ENCODE peak calls at places on chromosomes 12 and 14, in seven cellular contexts. B is hepatic stellate cell; H is Calu3; N is amygdala; S is stimulated activated CD8-positive, alpha-beta memory T cell treated with anti-CD3 and anti-CD28 coated beads, Interleukin-12 subunit alpha, Interleukin-12 subunit beta, amount 100 ng/mL, for 4 hours; K is ureter; F is stimulated activated CD4-positive, alpha-beta T cell treated with anti-CD3 and anti-CD28 coated beads, Interleukin-2, amount 100 ng/mL, for 24 hours. C is an unnamed sample.
A peak's percentile ranks its signal among the peaks of the same experiment; 100 is the strongest.

GRCh38 chr14:93023039-93023438 is 92.7 kb downstream of the ITPK1 start:
- DNase-seq in B (no peak), H (no peak), N (no peak), S (no peak), K (no peak), F (peak; percentile 10), C (peak; percentile 71)

GRCh38 chr14:45633220-45633984 is 380.4 kb upstream of the MIS18BP1 start:
- DNase-seq in B (no peak), H (no peak), N (no peak), S (no peak), K (no peak), F (no peak), C (no peak)

GRCh38 chr12:47808049-47808448 is 11.7 kb downstream of the HDAC7 start:
- DNase-seq in B (peak; percentile 44), H (no peak), N (no peak), S (peak; percentile 68), K (no peak), F (peak; percentile 85), C (no peak)

GRCh38 chr12:45655186-45655585 is 74.3 kb upstream of the ARID2 start:
- DNase-seq in B (no peak), H (no peak), N (no peak), S (peak; percentile 15), K (no peak), F (peak; percentile 22), C (no peak)

GRCh38 chr14:75334191-75335051 is 55.8 kb downstream of the FOS start:
- DNase-seq in B (no peak), H (no peak), N (peak; percentile 39), S (peak; percentile 14), K (no peak), F (peak; percentile 47), C (no peak)

GRCh38 chr14:54219281-54220121 is 177.3 kb upstream of the CDKN3 start:
- DNase-seq in B (no peak), H (no peak), N (no peak), S (no peak), K (no peak), F (no peak), C (peak; percentile 63)

GRCh38 chr12:54711664-54712063 is 63.5 kb upstream of the DCD start:
- DNase-seq in B (no peak), H (no peak), N (no peak), S (no peak), K (no peak), F (no peak), C (no peak)

GRCh38 chr12:462936-463705 is 3.4 kb downstream of the B4GALNT3 start:
- DNase-seq in B (no peak), H (peak; percentile 67), N (no peak), S (no peak), K (no peak), F (no peak), C (no peak)

GRCh38 chr14:99619873-99620834 is 16.1 kb upstream of the CCDC85C start:
- DNase-seq in B (peak; percentile 61), H (no peak), N (no peak), S (no peak), K (peak; percentile 43), F (no peak), C (peak; percentile 26)

GRCh38 chr14:92914087-92914656 is 8.8 kb upstream of the CHGA start:
- DNase-seq in B (no peak), H (peak; percentile 37), N (peak; percentile 4), S (no peak), K (no peak), F (peak; percentile 53), C (peak; percentile 70)

GRCh38 chr12:19771858-19772257 is 332.6 kb downstream of the AEBP2 start:
- DNase-seq in B (peak; percentile 79), H (no peak), N (no peak), S (no peak), K (no peak), F (no peak), C (no peak)

GRCh38 chr12:14948672-14949071 is 10.3 kb upstream of the ERP27 start:
- DNase-seq in B (peak; percentile 46), H (peak; percentile 41), N (no peak), S (no peak), K (no peak), F (peak; percentile 43), C (no peak)

GRCh38 chr12:6273931-6274687 is 36.4 kb upstream of the PLEKHG6 start:
- DNase-seq in B (no peak), H (no peak), N (no peak), S (no peak), K (no peak), F (no peak), C (no peak)

GRCh38 chr12:119326341-119326740 is 8.2 kb upstream of the CCDC60 start:
- DNase-seq in B (no peak), H (no peak), N (no peak), S (no peak), K (no peak), F (no peak), C (no peak)

GRCh38 chr12:68400231-68400829 is 68.2 kb upstream of the MDM1 start:
- DNase-seq in B (no peak), H (no peak), N (no peak), S (no peak), K (no peak), F (no peak), C (no peak)

GRCh38 chr14:105069887-105070759 is 4.9 kb upstream of the GPR132 start:
- DNase-seq in B (no peak), H (no peak), N (no peak), S (no peak), K (no peak), F (peak; percentile 55), C (peak; percentile 28)

GRCh38 chr14:94769413-94770250 is at the start of gene GSC:
- DNase-seq in B (no peak), H (peak; percentile 43), N (no peak), S (no peak), K (no peak), F (peak; percentile 50), C (peak; percentile 83)

GRCh38 chr12:94147377-94147990 is 893 bp upstream of the PLXNC1 start:
- DNase-seq in B (no peak), H (no peak), N (no peak), S (no peak), K (no peak), F (no peak), C (no peak)

GRCh38 chr12:94109154-94109553 is 39.2 kb upstream of the PLXNC1 start:
- DNase-seq in B (peak; percentile 21), H (no peak), N (no peak), S (peak; percentile 31), K (no peak), F (peak; percentile 67), C (no peak)

GRCh38 chr12:124855275-124855957 is 8.2 kb downstream of the SCARB1 start:
- DNase-seq in B (no peak), H (no peak), N (no peak), S (no peak), K (no peak), F (no peak), C (no peak)

GRCh38 chr14:25052921-25053320 is 3.0 kb upstream of the STXBP6 start:
- DNase-seq in B (no peak), H (no peak), N (no peak), S (no peak), K (no peak), F (no peak), C (no peak)

GRCh38 chr14:79278798-79279644 is 932.3 kb downstream of the DIO2 start:
- DNase-seq in B (peak; percentile 81), H (no peak), N (peak; percentile 50), S (no peak), K (peak; percentile 84), F (peak; percentile 4), C (peak; percentile 97)

GRCh38 chr12:109147954-109148353 is 31.6 kb downstream of the ACACB start:
- DNase-seq in B (no peak), H (no peak), N (peak; percentile 10), S (no peak), K (peak; percentile 60), F (no peak), C (no peak)

GRCh38 chr14:57533214-57533613 is 39.6 kb upstream of the CCDC198 start:
- DNase-seq in B (no peak), H (peak; percentile 28), N (no peak), S (no peak), K (no peak), F (peak; percentile 9), C (no peak)

GRCh38 chr12:122740351-122740750 is 9.7 kb upstream of the HCAR1 start:
- DNase-seq in B (no peak), H (no peak), N (no peak), S (no peak), K (no peak), F (no peak), C (no peak)

GRCh38 chr12:95114766-95115450 is 41.5 kb upstream of the NR2C1 start:
- DNase-seq in B (no peak), H (no peak), N (no peak), S (no peak), K (no peak), F (no peak), C (peak; percentile 50)

GRCh38 chr14:58785741-58786140 is 148.0 kb downstream of the DACT1 start:
- DNase-seq in B (no peak), H (no peak), N (no peak), S (no peak), K (no peak), F (no peak), C (no peak)

GRCh38 chr14:95184413-95184790 is 27.1 kb upstream of the DICER1 start:
- DNase-seq in B (no peak), H (no peak), N (no peak), S (no peak), K (no peak), F (no peak), C (no peak)

GRCh38 chr14:93582516-93582915 is 151.8 kb downstream of the UNC79 start:
- DNase-seq in B (no peak), H (no peak), N (no peak), S (no peak), K (no peak), F (no peak), C (no peak)

GRCh38 chr12:115920395-115921183 is 356.9 kb downstream of the MED13L start:
- DNase-seq in B (no peak), H (no peak), N (no peak), S (no peak), K (no peak), F (no peak), C (no peak)

GRCh38 chr14:23727566-23728335 is 91.6 kb downstream of the DHRS2 start:
- DNase-seq in B (peak; percentile 64), H (peak; percentile 23), N (no peak), S (no peak), K (no peak), F (no peak), C (peak; percentile 56)

GRCh38 chr12:39912211-39912980 is 193.5 kb downstream of the SLC2A13 start:
- DNase-seq in B (no peak), H (peak; percentile 61), N (no peak), S (no peak), K (peak; percentile 59), F (no peak), C (no peak)

GRCh38 chr12:125149160-125150108 is 84.2 kb downstream of the AACS start:
- DNase-seq in B (no peak), H (no peak), N (no peak), S (no peak), K (no peak), F (no peak), C (no peak)

GRCh38 chr12:49566361-49566760 is 1.6 kb downstream of the MCRS1 start:
- DNase-seq in B (no peak), H (no peak), N (no peak), S (no peak), K (no peak), F (no peak), C (no peak)

GRCh38 chr14:73422515-73422914 is 35.8 kb downstream of the NUMB start:
- DNase-seq in B (no peak), H (no peak), N (no peak), S (no peak), K (no peak), F (no peak), C (no peak)